ENCODE peak calls at places on chromosome 1, in six cellular contexts. L is HepG2, Z is GM12891, S is H1, U is GM12878, I is K562. V is an unnamed sample.

GRCh38 chr1:39507230-39507928 is 15.9 kb downstream of the BMP8A start:
- DNase-seq in Z (no peak), I (peak), S (no peak), L (peak), U (no peak), V (no peak)

GRCh38 chr1:186188736-186189135 is 186.3 kb downstream of the TPR start:
- DNase-seq in I (no peak), S (no peak), U (no peak), L (no peak), Z (no peak), V (no peak)

GRCh38 chr1:32977546-32978087 is 13.0 kb upstream of the RNF19B start:
- DNase-seq in U (no peak), Z (no peak), I (no peak), L (no peak), S (no peak), V (no peak)

GRCh38 chr1:215005656-215006335 is 76.7 kb upstream of the KCNK2 start:
- DNase-seq in L (no peak), U (no peak), S (no peak), Z (no peak), I (no peak), V (no peak)

GRCh38 chr1:168497376-168497952 is 46.3 kb downstream of the XCL2 start:
- DNase-seq in I (no peak), S (no peak), L (peak), Z (no peak), U (no peak), V (no peak)

GRCh38 chr1:217096200-217096599 is 373.0 kb upstream of the ESRRG start:
- DNase-seq in L (no peak), U (no peak), I (no peak), Z (no peak), S (no peak), V (no peak)

GRCh38 chr1:2290595-2291510 is 62.7 kb downstream of the SKI start:
- DNase-seq in Z (no peak), L (no peak), S (no peak), I (peak), U (peak), V (peak)

GRCh38 chr1:112544753-112545152 is 36.0 kb downstream of the WNT2B start:
- DNase-seq in Z (no peak), S (no peak), U (no peak), I (no peak), L (peak), V (no peak)

GRCh38 chr1:46820560-46821060 is 21.8 kb downstream of the CYP4B1 start:
- DNase-seq in Z (no peak), S (no peak), I (no peak), L (no peak), U (no peak), V (no peak)

GRCh38 chr1:1967151-1967550 is 36.4 kb downstream of the CFAP74 start:
- DNase-seq in L (no peak), U (no peak), Z (no peak), I (no peak), S (no peak), V (no peak)

GRCh38 chr1:79790950-79791349 is 784.4 kb upstream of the ADGRL4 start:
- DNase-seq in Z (no peak), U (no peak), S (no peak), I (no peak), L (no peak), V (no peak)

GRCh38 chr1:41153750-41154274 is 88.3 kb downstream of the SCMH1 start:
- DNase-seq in U (no peak), L (no peak), S (no peak), I (no peak), Z (no peak), V (no peak)

GRCh38 chr1:26854953-26855352 is 8.0 kb upstream of the SFN start:
- DNase-seq in Z (no peak), S (no peak), I (no peak), L (no peak), U (no peak), V (no peak)

DNA sequence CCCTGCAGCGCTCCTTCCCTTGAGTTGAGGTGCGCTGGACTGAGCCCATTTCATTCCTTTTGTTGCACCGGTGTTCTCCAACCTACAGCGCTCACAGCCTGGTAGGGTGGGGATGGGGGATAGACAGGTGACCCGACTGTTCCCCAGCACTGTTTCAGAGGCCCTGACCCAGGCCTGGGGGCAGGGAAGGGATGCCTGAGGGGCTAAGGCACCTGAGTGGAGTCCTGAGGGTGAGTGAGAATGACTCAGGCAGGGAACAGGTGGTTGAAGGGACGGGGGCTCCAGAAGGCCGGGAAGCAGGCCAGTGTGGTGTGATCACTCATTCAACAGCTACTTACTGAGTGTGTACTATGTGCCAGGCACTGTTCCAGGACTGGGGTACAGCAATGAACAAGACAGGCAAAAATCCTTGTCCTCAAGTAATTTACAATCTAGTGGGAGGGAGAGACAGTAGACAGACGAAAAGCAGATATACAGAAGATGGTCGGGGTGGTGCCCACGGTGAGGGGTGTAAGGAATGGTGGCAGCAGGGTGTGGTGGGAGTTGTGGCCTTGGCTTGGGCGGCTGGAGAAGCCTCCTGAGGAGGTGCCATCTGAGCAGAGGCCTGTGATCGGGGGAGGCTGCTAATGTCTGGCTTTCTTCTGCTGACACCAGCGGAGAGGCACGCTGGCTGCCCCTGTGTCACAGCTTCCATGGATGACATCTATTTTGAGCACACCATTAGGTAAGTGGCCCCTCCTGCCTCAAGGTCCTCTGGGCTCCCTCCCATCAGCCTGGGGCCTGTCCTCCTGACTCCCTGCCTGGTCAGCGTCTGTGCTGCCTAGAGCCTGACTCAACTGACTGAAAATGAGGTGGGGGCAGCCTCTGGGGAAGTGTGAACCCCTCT is 37.4 kb downstream of the ACOT11 start:
- DNase-seq in S (no peak), L (no peak), Z (no peak), U (no peak), I (no peak), V (no peak)
- TF ChIP-seq TAF1 in S (no peak), L (no peak), Z (no peak), U (no peak), I (no peak), V (no peak)

GRCh38 chr1:58657082-58657481 is 42.8 kb downstream of the MYSM1 start:
- DNase-seq in Z (no peak), L (no peak), S (no peak), U (no peak), I (no peak), V (no peak)
- TF ChIP-seq POLR2A in Z (no peak), L (no peak), S (no peak), U (no peak), I (no peak), V (no peak)

GRCh38 chr1:221025391-221026355 is 146.4 kb downstream of the HLX start:
- DNase-seq in L (no peak), I (no peak), S (no peak), U (no peak), Z (no peak), V (no peak)
- TF ChIP-seq TAF1 in L (no peak), I (no peak), S (no peak), U (no peak), Z (no peak), V (no peak)

GRCh38 chr1:67652800-67653199 is 32.2 kb upstream of the GADD45A start:
- DNase-seq in U (no peak), L (no peak), S (no peak), Z (no peak), I (peak), V (no peak)
- TF ChIP-seq POLR2A in U (no peak), L (no peak), S (no peak), Z (no peak), I (no peak), V (no peak)

GRCh38 chr1:44523747-44524146 is 118.7 kb downstream of the RNF220 start:
- DNase-seq in U (no peak), S (no peak), Z (no peak), I (no peak), L (no peak), V (no peak)

GRCh38 chr1:44524655-44525530 is 119.8 kb downstream of the RNF220 start:
- DNase-seq in U (no peak), Z (no peak), S (no peak), L (no peak), I (peak), V (no peak)

GRCh38 chr1:44524180-44524579 is 119.1 kb downstream of the RNF220 start:
- DNase-seq in I (peak), S (peak), Z (no peak), U (no peak), L (no peak), V (no peak)

GRCh38 chr1:44519035-44519676 is 114.1 kb downstream of the RNF220 start:
- DNase-seq in I (no peak), Z (no peak), U (no peak), L (no peak), S (no peak), V (no peak)

DNA sequence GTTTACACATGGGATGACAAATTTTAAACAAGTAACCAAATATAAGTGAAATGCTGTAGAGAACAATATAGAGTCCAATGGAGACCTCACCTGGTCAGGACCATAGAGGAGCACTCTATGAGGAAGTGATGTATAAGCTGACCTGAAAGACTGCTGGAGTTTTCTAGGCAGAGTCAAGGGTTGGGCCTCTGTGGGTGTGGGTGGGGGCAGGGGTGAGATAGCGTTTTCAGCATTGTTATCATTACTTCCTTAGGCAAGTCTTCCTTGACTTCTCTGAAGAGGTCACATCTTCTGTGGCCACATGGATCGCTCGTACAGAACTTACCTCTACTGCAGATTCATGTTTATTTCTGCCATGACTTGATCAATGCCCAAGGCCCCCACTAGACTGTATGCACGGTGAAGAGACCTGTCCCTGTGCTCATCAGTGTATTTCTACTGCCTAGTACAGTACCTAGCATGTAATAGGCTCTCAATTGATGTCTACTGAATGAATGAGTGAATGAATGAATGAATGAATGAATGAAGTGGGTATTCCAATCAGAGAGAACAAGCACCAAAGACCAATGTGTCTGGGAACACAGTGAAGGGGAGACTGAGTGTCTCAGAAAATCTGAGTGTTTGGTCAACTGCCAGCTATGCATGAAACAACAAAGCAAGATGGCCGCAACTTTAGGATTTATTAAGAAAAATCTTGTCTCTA is 116.5 kb downstream of the RNF220 start:
- DNase-seq in Z (no peak), S (no peak), U (no peak), L (no peak), I (peak), V (no peak)
- TF ChIP-seq TAF1 in Z (no peak), S (no peak), U (no peak), L (no peak), I (no peak), V (no peak)

GRCh38 chr1:167442142-167442848 is 76.0 kb downstream of the CD247 start:
- DNase-seq in U (no peak), I (peak), L (peak), Z (peak), S (peak), V (peak)
- TF ChIP-seq POLR2A in U (no peak), I (no peak), L (no peak), Z (no peak), S (no peak), V (no peak)

GRCh38 chr1:172451002-172451443 is 7.2 kb upstream of the PIGC start:
- DNase-seq in I (peak), U (no peak), L (peak), S (no peak), Z (no peak), V (no peak)

GRCh38 chr1:172450524-172450885 is 6.6 kb upstream of the PIGC start:
- DNase-seq in U (no peak), Z (no peak), S (no peak), I (peak), L (peak), V (no peak)

GRCh38 chr1:172449012-172449584 is 5.2 kb upstream of the PIGC start:
- DNase-seq in S (no peak), I (peak), U (no peak), Z (no peak), L (peak), V (no peak)

GRCh38 chr1:172447641-172448040 is 3.8 kb upstream of the PIGC start:
- DNase-seq in L (no peak), S (no peak), Z (no peak), I (no peak), U (no peak), V (no peak)

GRCh38 chr1:172449585-172450523 is 6.0 kb upstream of the PIGC start:
- DNase-seq in I (peak), L (peak), Z (peak), S (peak), U (no peak), V (peak)
- TF ChIP-seq TAF1 in I (peak), L (peak), Z (no peak), S (no peak), U (no peak), V (no peak)

GRCh38 chr1:166836733-166837132 is 2.5 kb upstream of the POGK start:
- DNase-seq in I (no peak), S (no peak), U (no peak), L (no peak), Z (no peak), V (no peak)

GRCh38 chr1:166840309-166841302 is 1.3 kb downstream of the POGK start:
- DNase-seq in U (no peak), S (no peak), Z (no peak), I (peak), L (no peak), V (no peak)

GRCh38 chr1:166843322-166843721 is 4.0 kb downstream of the POGK start:
- DNase-seq in L (no peak), Z (no peak), I (no peak), U (no peak), S (no peak), V (no peak)

GRCh38 chr1:166838766-166839599 is at the start of gene POGK:
- DNase-seq in S (peak), Z (peak), U (peak), I (peak), L (peak), V (peak)

DNA sequence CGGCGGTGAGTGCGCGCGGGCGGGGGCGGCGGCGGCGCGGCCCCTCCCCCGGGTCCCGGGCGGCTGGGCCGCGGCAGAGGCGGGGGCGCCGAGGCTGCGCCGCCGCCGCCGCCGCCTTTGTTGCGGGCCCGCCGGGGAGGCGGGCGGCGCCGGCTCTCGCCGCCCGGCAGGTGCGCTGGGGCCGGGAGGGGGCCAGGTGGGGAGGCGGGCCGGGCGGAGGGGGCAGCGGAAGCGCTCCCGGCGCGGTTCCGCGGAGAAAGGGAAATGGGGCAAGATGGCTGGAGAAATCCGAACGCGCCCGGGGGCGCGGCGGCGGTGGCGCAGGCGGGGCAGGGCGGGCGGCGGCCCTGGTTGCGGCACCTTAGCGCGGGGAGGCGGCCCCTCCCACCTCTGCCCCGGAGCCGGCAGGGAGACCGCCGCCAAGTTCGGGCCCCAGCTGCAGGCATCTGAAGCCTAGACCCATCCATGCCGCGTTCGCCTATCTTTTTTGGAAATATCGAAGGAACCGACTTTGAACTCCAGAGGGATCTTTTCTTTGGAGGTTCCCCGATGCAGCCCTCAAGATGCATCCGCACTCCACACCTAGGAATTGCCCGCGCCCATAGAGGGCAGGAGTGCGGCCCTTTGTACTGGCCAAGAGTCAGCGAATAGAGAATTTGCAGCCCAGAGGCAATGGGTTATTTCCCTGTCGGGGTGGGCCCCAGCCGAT is 479 bp downstream of the POGK start:
- DNase-seq in S (peak), Z (peak), I (peak), U (no peak), L (peak), V (peak)
- TF ChIP-seq POLR2A in S (peak), Z (no peak), I (no peak), U (no peak), L (no peak), V (no peak)

DNA sequence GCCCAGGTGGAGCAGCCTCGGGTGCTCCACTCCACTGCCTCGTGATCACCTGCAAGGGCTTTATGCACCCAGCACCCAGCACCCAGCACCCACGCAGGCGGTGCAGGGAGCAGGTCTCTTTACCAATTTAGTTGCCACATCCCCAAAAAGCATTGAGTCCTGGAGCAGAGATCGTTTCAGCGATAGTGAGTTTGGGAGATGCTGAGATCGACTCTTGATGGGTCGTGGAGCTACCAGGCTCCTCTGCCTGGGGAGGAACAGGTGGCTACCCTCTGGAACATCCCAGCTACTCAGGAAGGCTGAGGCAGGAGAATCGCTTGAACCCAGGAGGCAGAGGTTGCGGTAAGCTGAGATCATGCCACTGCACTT is 106.7 kb upstream of the SLC45A1 start:
- DNase-seq in I (no peak), Z (no peak), L (no peak), S (no peak), U (no peak), V (no peak)
- TF ChIP-seq TAF1 in I (no peak), Z (no peak), L (no peak), S (no peak), U (no peak), V (no peak)